ENCODE peak calls at places on chromosomes 13 and 19, in eight cellular contexts. One of them, this sample, is unnamed.

GRCh38 chr19:21082011-21082975 is at the start of gene ZNF714:
- DNase-seq in GM06990: peak; percentile 89
- DNase-seq in dorsolateral prefrontal cortex: peak; percentile 96
- DNase-seq in heart right ventricle: peak; percentile 83
- DNase-seq in GM23338: peak; percentile 95
- DNase-seq in body of pancreas: peak; percentile 82
- DNase-seq in uterus: peak; percentile 81
- DNase-seq in pancreas: peak; percentile 74
- DNase-seq in this sample: peak; percentile 93

GRCh38 chr13:43805071-43805468 is 18.3 kb upstream of the ENOX1 start:
- DNase-seq in uterus: no peak
- DNase-seq in GM06990: no peak
- DNase-seq in heart right ventricle: no peak
- DNase-seq in GM23338: peak; percentile 9
- DNase-seq in dorsolateral prefrontal cortex: peak; percentile 59
- DNase-seq in body of pancreas: no peak
- DNase-seq in pancreas: no peak
- DNase-seq in this sample: no peak

GRCh38 chr13:98173431-98173921 is 3.6 kb downstream of the RNF113B start:
- DNase-seq in GM23338: peak; percentile 71
- DNase-seq in GM06990: no peak
- DNase-seq in uterus: peak; percentile 43
- DNase-seq in pancreas: peak; percentile 25
- DNase-seq in body of pancreas: peak; percentile 51
- DNase-seq in dorsolateral prefrontal cortex: no peak
- DNase-seq in heart right ventricle: no peak
- DNase-seq in this sample: peak; percentile 67

GRCh38 chr19:2197270-2197669 is 33.5 kb downstream of the DOT1L start:
- DNase-seq in dorsolateral prefrontal cortex: no peak
- DNase-seq in GM06990: no peak
- DNase-seq in GM23338: no peak
- DNase-seq in pancreas: no peak
- DNase-seq in body of pancreas: no peak
- DNase-seq in heart right ventricle: no peak
- DNase-seq in uterus: no peak
- DNase-seq in this sample: no peak

GRCh38 chr19:55227241-55228014 is 1.1 kb downstream of the TMEM86B start:
- DNase-seq in heart right ventricle: no peak
- DNase-seq in GM23338: no peak
- DNase-seq in uterus: no peak
- DNase-seq in dorsolateral prefrontal cortex: no peak
- DNase-seq in pancreas: no peak
- DNase-seq in GM06990: no peak
- DNase-seq in body of pancreas: no peak
- DNase-seq in this sample: no peak

GRCh38 chr13:106260352-106260751 is 275.1 kb downstream of the EFNB2 start:
- DNase-seq in body of pancreas: no peak
- DNase-seq in dorsolateral prefrontal cortex: no peak
- DNase-seq in heart right ventricle: no peak
- DNase-seq in GM23338: no peak
- DNase-seq in pancreas: no peak
- DNase-seq in GM06990: no peak
- DNase-seq in uterus: no peak
- DNase-seq in this sample: no peak

GRCh38 chr13:27821566-27821965 is 29.3 kb downstream of the GSX1 start:
- DNase-seq in uterus: no peak
- DNase-seq in pancreas: no peak
- DNase-seq in body of pancreas: no peak
- DNase-seq in heart right ventricle: no peak
- DNase-seq in GM23338: peak; percentile 86
- DNase-seq in dorsolateral prefrontal cortex: no peak
- DNase-seq in GM06990: no peak
- DNase-seq in this sample: no peak

GRCh38 chr13:76619631-76620030 is 266.6 kb downstream of the KCTD12 start:
- DNase-seq in dorsolateral prefrontal cortex: no peak
- DNase-seq in GM23338: no peak
- DNase-seq in pancreas: no peak
- DNase-seq in body of pancreas: no peak
- DNase-seq in heart right ventricle: no peak
- DNase-seq in GM06990: no peak
- DNase-seq in uterus: no peak
- DNase-seq in this sample: no peak

GRCh38 chr13:83824120-83824519 is 58.2 kb downstream of the SLITRK1 start:
- DNase-seq in GM23338: no peak
- DNase-seq in pancreas: no peak
- DNase-seq in body of pancreas: no peak
- DNase-seq in GM06990: no peak
- DNase-seq in heart right ventricle: no peak
- DNase-seq in dorsolateral prefrontal cortex: no peak
- DNase-seq in uterus: no peak
- DNase-seq in this sample: no peak

GRCh38 chr19:39212377-39212742 is 8.3 kb upstream of the SYCN start:
- DNase-seq in heart right ventricle: no peak
- DNase-seq in GM23338: peak; percentile 88
- DNase-seq in body of pancreas: peak; percentile 20
- DNase-seq in GM06990: no peak
- DNase-seq in dorsolateral prefrontal cortex: no peak
- DNase-seq in uterus: no peak
- DNase-seq in pancreas: no peak
- DNase-seq in this sample: no peak

GRCh38 chr19:33055718-33056117 is 9.0 kb downstream of the RHPN2 start:
- DNase-seq in body of pancreas: no peak
- DNase-seq in heart right ventricle: no peak
- DNase-seq in pancreas: no peak
- DNase-seq in GM06990: no peak
- DNase-seq in uterus: no peak
- DNase-seq in GM23338: no peak
- DNase-seq in dorsolateral prefrontal cortex: no peak
- DNase-seq in this sample: no peak

GRCh38 chr19:32676186-32676894 is 692 bp downstream of the RGS9BP start:
- DNase-seq in body of pancreas: peak; percentile 30
- DNase-seq in uterus: peak; percentile 23
- DNase-seq in GM06990: peak; percentile 57
- DNase-seq in heart right ventricle: peak; percentile 30
- DNase-seq in dorsolateral prefrontal cortex: no peak
- DNase-seq in pancreas: peak; percentile 12
- DNase-seq in GM23338: peak; percentile 62
- DNase-seq in this sample: no peak

GRCh38 chr19:49615861-49616260 is 24.1 kb downstream of the RRAS start:
- DNase-seq in GM06990: no peak
- DNase-seq in body of pancreas: no peak
- DNase-seq in dorsolateral prefrontal cortex: no peak
- DNase-seq in heart right ventricle: no peak
- DNase-seq in uterus: no peak
- DNase-seq in GM23338: no peak
- DNase-seq in pancreas: no peak
- DNase-seq in this sample: no peak

GRCh38 chr13:47397739-47398138 is 500.9 kb upstream of the HTR2A start:
- DNase-seq in GM23338: peak; percentile 27
- DNase-seq in GM06990: no peak
- DNase-seq in uterus: no peak
- DNase-seq in pancreas: no peak
- DNase-seq in heart right ventricle: no peak
- DNase-seq in dorsolateral prefrontal cortex: no peak
- DNase-seq in body of pancreas: no peak
- DNase-seq in this sample: no peak

GRCh38 chr13:92355213-92355612 is 871.4 kb upstream of the GPC6 start:
- DNase-seq in pancreas: no peak
- DNase-seq in dorsolateral prefrontal cortex: no peak
- DNase-seq in uterus: no peak
- DNase-seq in GM23338: peak; percentile 66
- DNase-seq in body of pancreas: peak; percentile 11
- DNase-seq in heart right ventricle: no peak
- DNase-seq in GM06990: no peak
- DNase-seq in this sample: no peak

GRCh38 chr19:50154529-50154928 is 8.6 kb downstream of the IZUMO2 start:
- DNase-seq in GM06990: no peak
- DNase-seq in heart right ventricle: no peak
- DNase-seq in uterus: no peak
- DNase-seq in GM23338: no peak
- DNase-seq in dorsolateral prefrontal cortex: no peak
- DNase-seq in pancreas: no peak
- DNase-seq in body of pancreas: no peak
- DNase-seq in this sample: no peak

GRCh38 chr19:1482361-1483066 is 3.5 kb upstream of the C19orf25 start:
- DNase-seq in pancreas: no peak
- DNase-seq in uterus: no peak
- DNase-seq in dorsolateral prefrontal cortex: no peak
- DNase-seq in body of pancreas: no peak
- DNase-seq in heart right ventricle: no peak
- DNase-seq in GM06990: peak; percentile 16
- DNase-seq in GM23338: no peak
- DNase-seq in this sample: no peak

GRCh38 chr19:38717051-38717450 is 27.2 kb downstream of the CAPN12 start:
- DNase-seq in GM23338: no peak
- DNase-seq in GM06990: no peak
- DNase-seq in pancreas: no peak
- DNase-seq in body of pancreas: no peak
- DNase-seq in dorsolateral prefrontal cortex: no peak
- DNase-seq in heart right ventricle: no peak
- DNase-seq in uterus: no peak
- DNase-seq in this sample: no peak

GRCh38 chr19:9818734-9819589 is at the start of gene FBXL12:
- DNase-seq in heart right ventricle: peak; percentile 100
- DNase-seq in pancreas: peak; percentile 100
- DNase-seq in GM06990: peak; percentile 99
- DNase-seq in body of pancreas: peak; percentile 100
- DNase-seq in GM23338: peak; percentile 100
- DNase-seq in dorsolateral prefrontal cortex: peak; percentile 100
- DNase-seq in uterus: peak; percentile 100
- DNase-seq in this sample: peak; percentile 100

GRCh38 chr13:112060431-112060830 is 6.5 kb upstream of the SOX1 start:
- DNase-seq in GM23338: no peak
- DNase-seq in uterus: no peak
- DNase-seq in pancreas: no peak
- DNase-seq in GM06990: no peak
- DNase-seq in dorsolateral prefrontal cortex: no peak
- DNase-seq in heart right ventricle: no peak
- DNase-seq in body of pancreas: no peak
- DNase-seq in this sample: no peak

GRCh38 chr13:112058941-112059340 is 8.0 kb upstream of the SOX1 start:
- DNase-seq in pancreas: no peak
- DNase-seq in uterus: no peak
- DNase-seq in heart right ventricle: no peak
- DNase-seq in dorsolateral prefrontal cortex: no peak
- DNase-seq in body of pancreas: no peak
- DNase-seq in GM06990: no peak
- DNase-seq in GM23338: no peak
- DNase-seq in this sample: no peak

GRCh38 chr13:112058519-112058873 is 8.5 kb upstream of the SOX1 start:
- DNase-seq in heart right ventricle: no peak
- DNase-seq in pancreas: no peak
- DNase-seq in GM06990: no peak
- DNase-seq in GM23338: peak; percentile 62
- DNase-seq in uterus: no peak
- DNase-seq in dorsolateral prefrontal cortex: no peak
- DNase-seq in body of pancreas: no peak
- DNase-seq in this sample: no peak

GRCh38 chr13:112060899-112061366 is 6.0 kb upstream of the SOX1 start:
- DNase-seq in GM06990: no peak
- DNase-seq in GM23338: peak; percentile 81
- DNase-seq in pancreas: no peak
- DNase-seq in dorsolateral prefrontal cortex: no peak
- DNase-seq in uterus: no peak
- DNase-seq in body of pancreas: no peak
- DNase-seq in heart right ventricle: no peak
- DNase-seq in this sample: no peak

GRCh38 chr13:112059457-112060317 is 7.3 kb upstream of the SOX1 start:
- DNase-seq in pancreas: no peak
- DNase-seq in body of pancreas: no peak
- DNase-seq in heart right ventricle: no peak
- DNase-seq in dorsolateral prefrontal cortex: no peak
- DNase-seq in uterus: no peak
- DNase-seq in GM06990: no peak
- DNase-seq in GM23338: no peak
- DNase-seq in this sample: no peak
- H3K27me3 ChIP-seq in pancreas: peaks cover 36% of the 10 kb centered on the region
- H3K27me3 ChIP-seq in body of pancreas: no peaks in the 10 kb centered on the region
- H3K27me3 ChIP-seq in heart right ventricle: peaks cover 97% of the 10 kb centered on the region
- H3K27me3 ChIP-seq in dorsolateral prefrontal cortex: peaks cover 100% of the 10 kb centered on the region
- H3K27me3 ChIP-seq in uterus: peaks cover 66% of the 10 kb centered on the region
- H3K27me3 ChIP-seq in GM06990: no peaks in the 10 kb centered on the region
- H3K27me3 ChIP-seq in GM23338: peaks cover 100% of the 10 kb centered on the region
- H3K27me3 ChIP-seq in this sample: peaks cover 99% of the 10 kb centered on the region

GRCh38 chr13:79056706-79057105 is 349.3 kb downstream of the RBM26 start:
- DNase-seq in GM23338: peak; percentile 12
- DNase-seq in pancreas: no peak
- DNase-seq in dorsolateral prefrontal cortex: no peak
- DNase-seq in body of pancreas: no peak
- DNase-seq in uterus: no peak
- DNase-seq in GM06990: no peak
- DNase-seq in heart right ventricle: no peak
- DNase-seq in this sample: no peak
- TF ChIP-seq CTCF in GM23338: peak; percentile 68
- TF ChIP-seq CTCF in pancreas: no peak
- TF ChIP-seq CTCF in dorsolateral prefrontal cortex: no peak
- TF ChIP-seq CTCF in body of pancreas: no peak
- TF ChIP-seq CTCF in uterus: no peak
- TF ChIP-seq CTCF in GM06990: no peak
- TF ChIP-seq CTCF in heart right ventricle: no peak
- TF ChIP-seq CTCF in this sample: no peak

DNA sequence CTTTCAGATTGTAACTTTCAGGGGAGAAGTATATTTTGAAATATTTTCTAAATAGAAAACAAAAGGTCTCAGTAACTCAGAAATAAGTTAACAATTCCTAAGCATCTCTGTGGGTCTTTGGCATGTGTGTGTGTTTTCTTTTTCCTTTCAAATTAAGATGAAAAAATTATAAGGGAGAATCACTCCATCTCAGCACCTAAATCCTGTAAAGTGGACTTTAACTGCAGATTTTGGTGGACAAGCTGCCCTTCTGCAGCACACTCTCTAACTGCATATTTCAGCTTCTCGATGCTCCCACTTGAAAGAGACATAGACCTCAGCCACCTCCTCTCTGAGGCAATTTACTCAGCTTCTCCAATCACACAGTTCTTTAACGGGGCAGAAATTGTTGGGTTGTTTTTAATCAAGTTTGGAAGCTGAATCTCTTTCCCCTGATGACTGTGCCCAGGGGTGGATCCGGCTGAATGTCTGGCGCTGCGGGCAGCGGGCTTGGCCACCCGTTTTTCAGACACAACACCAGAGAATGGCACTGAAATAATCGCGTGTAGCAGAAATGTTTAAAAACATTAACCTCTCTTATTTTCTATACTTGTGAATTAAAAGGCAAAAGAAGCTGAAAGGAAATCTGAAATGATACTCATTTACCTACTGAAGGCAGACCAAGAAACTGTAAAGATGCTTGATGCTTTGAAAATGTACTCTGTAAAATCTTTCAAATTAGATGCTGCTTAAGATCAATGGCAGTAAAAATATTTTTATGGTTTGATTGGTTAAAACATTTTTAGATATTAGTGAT is 12.3 kb downstream of the ZIC2 start:
- DNase-seq in heart right ventricle: no peak
- DNase-seq in body of pancreas: no peak
- DNase-seq in uterus: no peak
- DNase-seq in pancreas: no peak
- DNase-seq in GM06990: no peak
- DNase-seq in dorsolateral prefrontal cortex: no peak
- DNase-seq in GM23338: peak; percentile 31
- DNase-seq in this sample: no peak
- H3K27me3 ChIP-seq in heart right ventricle: peaks cover 99% of the 10 kb centered on the region
- H3K27me3 ChIP-seq in body of pancreas: peaks cover 19% of the 10 kb centered on the region
- H3K27me3 ChIP-seq in uterus: peaks cover 90% of the 10 kb centered on the region
- H3K27me3 ChIP-seq in pancreas: peaks cover 42% of the 10 kb centered on the region
- H3K27me3 ChIP-seq in GM06990: peaks cover 2% of the 10 kb centered on the region
- H3K27me3 ChIP-seq in dorsolateral prefrontal cortex: peaks cover 94% of the 10 kb centered on the region
- H3K27me3 ChIP-seq in GM23338: peaks cover 92% of the 10 kb centered on the region
- H3K27me3 ChIP-seq in this sample: peaks cover 100% of the 10 kb centered on the region

GRCh38 chr19:29731331-29731850 is 16.3 kb upstream of the C19orf12 start:
- DNase-seq in dorsolateral prefrontal cortex: no peak
- DNase-seq in GM06990: no peak
- DNase-seq in uterus: no peak
- DNase-seq in pancreas: no peak
- DNase-seq in GM23338: no peak
- DNase-seq in heart right ventricle: no peak
- DNase-seq in body of pancreas: no peak
- DNase-seq in this sample: no peak
- TF ChIP-seq CTCF in dorsolateral prefrontal cortex: no peak
- TF ChIP-seq CTCF in GM06990: no peak
- TF ChIP-seq CTCF in uterus: no peak
- TF ChIP-seq CTCF in pancreas: no peak
- TF ChIP-seq CTCF in GM23338: no peak
- TF ChIP-seq CTCF in heart right ventricle: no peak
- TF ChIP-seq CTCF in body of pancreas: no peak
- TF ChIP-seq CTCF in this sample: no peak